ENCODE peak calls at places on chromosomes 6 and 20, in six cellular contexts. One of them, this sample, is unnamed.

GRCh38 chr20:63189322-63189642 is 26.6 kb downstream of the YTHDF1 start:
- DNase-seq in stimulated activated CD4-positive, alpha-beta T cell treated with anti-CD3 and anti-CD28 coated beads, Interleukin-4, amount 100 ng/mL, for 48 hours: no peak
- DNase-seq in activated CD4-positive, alpha-beta T cell treated with anti-CD3 and anti-CD28 coated beads, Interleukin-2, amount 10 ng/mL, durations not matched to agents 7 days and 5 days: no peak
- DNase-seq in GM13976: no peak
- DNase-seq in GF-D8: no peak
- DNase-seq in HuH-7: no peak
- DNase-seq in this sample: no peak

GRCh38 chr20:43717616-43717995 is 9.2 kb downstream of the GTSF1L start:
- DNase-seq in stimulated activated CD4-positive, alpha-beta T cell treated with anti-CD3 and anti-CD28 coated beads, Interleukin-4, amount 100 ng/mL, for 48 hours: no peak
- DNase-seq in activated CD4-positive, alpha-beta T cell treated with anti-CD3 and anti-CD28 coated beads, Interleukin-2, amount 10 ng/mL, durations not matched to agents 7 days and 5 days: no peak
- DNase-seq in GM13976: no peak
- DNase-seq in GF-D8: no peak
- DNase-seq in HuH-7: no peak
- DNase-seq in this sample: no peak

GRCh38 chr20:24086121-24086520 is 97.5 kb upstream of the GGTLC1 start:
- DNase-seq in stimulated activated CD4-positive, alpha-beta T cell treated with anti-CD3 and anti-CD28 coated beads, Interleukin-4, amount 100 ng/mL, for 48 hours: no peak
- DNase-seq in activated CD4-positive, alpha-beta T cell treated with anti-CD3 and anti-CD28 coated beads, Interleukin-2, amount 10 ng/mL, durations not matched to agents 7 days and 5 days: no peak
- DNase-seq in GM13976: no peak
- DNase-seq in GF-D8: no peak
- DNase-seq in HuH-7: no peak
- DNase-seq in this sample: no peak

GRCh38 chr6:134683783-134684765 is 265.8 kb downstream of the ALDH8A1 start:
- DNase-seq in stimulated activated CD4-positive, alpha-beta T cell treated with anti-CD3 and anti-CD28 coated beads, Interleukin-4, amount 100 ng/mL, for 48 hours: no peak
- DNase-seq in activated CD4-positive, alpha-beta T cell treated with anti-CD3 and anti-CD28 coated beads, Interleukin-2, amount 10 ng/mL, durations not matched to agents 7 days and 5 days: no peak
- DNase-seq in GM13976: no peak
- DNase-seq in GF-D8: no peak
- DNase-seq in HuH-7: no peak
- DNase-seq in this sample: no peak

GRCh38 chr20:25486377-25486776 is 78.9 kb downstream of the GINS1 start:
- DNase-seq in stimulated activated CD4-positive, alpha-beta T cell treated with anti-CD3 and anti-CD28 coated beads, Interleukin-4, amount 100 ng/mL, for 48 hours: no peak
- DNase-seq in activated CD4-positive, alpha-beta T cell treated with anti-CD3 and anti-CD28 coated beads, Interleukin-2, amount 10 ng/mL, durations not matched to agents 7 days and 5 days: no peak
- DNase-seq in GM13976: no peak
- DNase-seq in GF-D8: no peak
- DNase-seq in HuH-7: no peak
- DNase-seq in this sample: peak

GRCh38 chr20:59994697-59995122 is 36.5 kb downstream of the CDH26 start:
- DNase-seq in stimulated activated CD4-positive, alpha-beta T cell treated with anti-CD3 and anti-CD28 coated beads, Interleukin-4, amount 100 ng/mL, for 48 hours: no peak
- DNase-seq in activated CD4-positive, alpha-beta T cell treated with anti-CD3 and anti-CD28 coated beads, Interleukin-2, amount 10 ng/mL, durations not matched to agents 7 days and 5 days: no peak
- DNase-seq in GM13976: no peak
- DNase-seq in GF-D8: no peak
- DNase-seq in HuH-7: no peak
- DNase-seq in this sample: no peak

GRCh38 chr6:36926711-36927110 is 27.8 kb upstream of the PI16 start:
- DNase-seq in stimulated activated CD4-positive, alpha-beta T cell treated with anti-CD3 and anti-CD28 coated beads, Interleukin-4, amount 100 ng/mL, for 48 hours: no peak
- DNase-seq in activated CD4-positive, alpha-beta T cell treated with anti-CD3 and anti-CD28 coated beads, Interleukin-2, amount 10 ng/mL, durations not matched to agents 7 days and 5 days: no peak
- DNase-seq in GM13976: no peak
- DNase-seq in GF-D8: no peak
- DNase-seq in HuH-7: no peak
- DNase-seq in this sample: no peak

GRCh38 chr20:9507544-9508239 is 6.7 kb upstream of the LAMP5 start:
- DNase-seq in stimulated activated CD4-positive, alpha-beta T cell treated with anti-CD3 and anti-CD28 coated beads, Interleukin-4, amount 100 ng/mL, for 48 hours: no peak
- DNase-seq in activated CD4-positive, alpha-beta T cell treated with anti-CD3 and anti-CD28 coated beads, Interleukin-2, amount 10 ng/mL, durations not matched to agents 7 days and 5 days: no peak
- DNase-seq in GM13976: peak
- DNase-seq in GF-D8: no peak
- DNase-seq in HuH-7: no peak
- DNase-seq in this sample: peak

GRCh38 chr6:7803219-7803618 is 77.3 kb downstream of the BMP6 start:
- DNase-seq in stimulated activated CD4-positive, alpha-beta T cell treated with anti-CD3 and anti-CD28 coated beads, Interleukin-4, amount 100 ng/mL, for 48 hours: no peak
- DNase-seq in activated CD4-positive, alpha-beta T cell treated with anti-CD3 and anti-CD28 coated beads, Interleukin-2, amount 10 ng/mL, durations not matched to agents 7 days and 5 days: no peak
- DNase-seq in GM13976: no peak
- DNase-seq in GF-D8: no peak
- DNase-seq in HuH-7: no peak
- DNase-seq in this sample: no peak